ENCODE peak calls at places on chromosome 22, in eight cellular contexts. E is stomach, C is Peyer's patch, Z is lower lobe of right lung, N is esophagus muscularis mucosa, V is lung, Q is neuronal stem cell, W is A673. I is an unnamed sample. For H3K27me3, the result is how much of the 10 kb centered on the place peaks cover.

GRCh38 chr22:43077121-43077877 is 11.9 kb downstream of the TTLL1 start:
- DNase-seq in E (no peak), C (no peak), Z (no peak), N (no peak), V (no peak), Q (no peak), W (no peak), I (no peak)

GRCh38 chr22:45742866-45743450 is 71.3 kb downstream of the ATXN10 start:
- DNase-seq in E (peak), C (no peak), Z (peak), N (no peak), V (peak), Q (no peak), W (peak), I (no peak)

GRCh38 chr22:44133161-44133560 is 47.6 kb upstream of the PARVG start:
- DNase-seq in E (no peak), C (no peak), Z (no peak), N (no peak), V (no peak), Q (no peak), W (no peak), I (no peak)

GRCh38 chr22:29885610-29886009 is 2.6 kb downstream of the MTMR3 start:
- DNase-seq in E (no peak), C (no peak), Z (no peak), N (no peak), V (no peak), Q (no peak), W (no peak), I (no peak)

GRCh38 chr22:45648320-45649070 is 23.1 kb upstream of the ATXN10 start:
- DNase-seq in E (no peak), C (no peak), Z (no peak), N (no peak), V (no peak), Q (no peak), W (no peak), I (no peak)

GRCh38 chr22:50260434-50260800 is 1.1 kb downstream of the MAPK12 start:
- DNase-seq in E (no peak), C (no peak), Z (no peak), N (no peak), V (no peak), Q (no peak), W (no peak), I (no peak)

GRCh38 chr22:39545310-39546063 is 12.9 kb upstream of the RPS19BP1 start:
- DNase-seq in E (no peak), C (no peak), Z (no peak), N (no peak), V (no peak), Q (peak), W (peak), I (no peak)

GRCh38 chr22:49232319-49233067 is 595.2 kb downstream of the BRD1 start:
- DNase-seq in E (no peak), C (no peak), Z (no peak), N (peak), V (peak), Q (peak), W (no peak), I (no peak)

GRCh38 chr22:47625531-47626427 is 863.3 kb downstream of the TBC1D22A start:
- DNase-seq in E (no peak), C (no peak), Z (no peak), N (peak), V (peak), Q (no peak), W (no peak), I (no peak)

GRCh38 chr22:48942698-48943566 is 884.7 kb downstream of the BRD1 start:
- DNase-seq in E (peak), C (no peak), Z (no peak), N (peak), V (peak), Q (no peak), W (no peak), I (no peak)

GRCh38 chr22:19565921-19566598 is 41.9 kb upstream of the CLDN5 start:
- DNase-seq in E (no peak), C (no peak), Z (no peak), N (no peak), V (no peak), Q (no peak), W (peak), I (no peak)

GRCh38 chr22:30246962-30247376 is 410 bp upstream of the LIF start:
- DNase-seq in E (no peak), C (no peak), Z (no peak), N (no peak), V (no peak), Q (no peak), W (no peak), I (peak)

GRCh38 chr22:43147821-43148220 is 3.5 kb upstream of the TSPO start:
- DNase-seq in E (no peak), C (peak), Z (peak), N (no peak), V (no peak), Q (no peak), W (no peak), I (no peak)

GRCh38 chr22:21942407-21942895 is 10.2 kb downstream of the PPM1F start:
- DNase-seq in E (peak), C (no peak), Z (peak), N (no peak), V (peak), Q (no peak), W (peak), I (no peak)

GRCh38 chr22:43889366-43890253 is 2.2 kb downstream of the PNPLA5 start:
- DNase-seq in E (no peak), C (no peak), Z (no peak), N (no peak), V (no peak), Q (no peak), W (no peak), I (no peak)

GRCh38 chr22:28983788-28984441 is 77.7 kb downstream of the C22orf31 start:
- DNase-seq in E (no peak), C (no peak), Z (no peak), N (no peak), V (peak), Q (no peak), W (no peak), I (no peak)

GRCh38 chr22:45868586-45869443 is 108.1 kb downstream of the WNT7B start:
- DNase-seq in E (peak), C (peak), Z (peak), N (peak), V (no peak), Q (no peak), W (no peak), I (no peak)

GRCh38 chr22:44729391-44730012 is 22.9 kb upstream of the ARHGAP8 start:
- DNase-seq in E (no peak), C (no peak), Z (no peak), N (no peak), V (peak), Q (no peak), W (no peak), I (no peak)

GRCh38 chr22:45688606-45689080 is 17.0 kb downstream of the ATXN10 start:
- DNase-seq in E (no peak), C (no peak), Z (no peak), N (no peak), V (no peak), Q (no peak), W (no peak), I (no peak)

GRCh38 chr22:39622881-39623367 is 52.4 kb downstream of the CACNA1I start:
- DNase-seq in E (peak), C (peak), Z (peak), N (no peak), V (peak), Q (peak), W (peak), I (peak)

GRCh38 chr22:20624161-20624616 is 116.8 kb downstream of the MED15 start:
- DNase-seq in E (no peak), C (no peak), Z (no peak), N (no peak), V (no peak), Q (no peak), W (no peak), I (no peak)

GRCh38 chr22:44030051-44030701 is 6.1 kb downstream of the PARVB start:
- DNase-seq in E (no peak), C (no peak), Z (no peak), N (no peak), V (no peak), Q (no peak), W (no peak), I (no peak)

GRCh38 chr22:33139937-33140336 is 81.8 kb upstream of the SYN3 start:
- DNase-seq in E (no peak), C (no peak), Z (no peak), N (no peak), V (no peak), Q (no peak), W (no peak), I (no peak)
- H3K27me3 ChIP-seq in E (under half), C (under half), Z (under half), N (under half), V (under half), Q (under half), W (under half), I (under half)

GRCh38 chr22:38270091-38270972 is 2.5 kb downstream of the TMEM184B start:
- DNase-seq in E (no peak), C (no peak), Z (no peak), N (no peak), V (no peak), Q (no peak), W (no peak), I (no peak)

GRCh38 chr22:38273135-38273761 is 438 bp upstream of the TMEM184B start:
- DNase-seq in E (no peak), C (no peak), Z (no peak), N (no peak), V (no peak), Q (no peak), W (no peak), I (no peak)

GRCh38 chr22:38271927-38272372 is 860 bp downstream of the TMEM184B start:
- DNase-seq in E (peak), C (peak), Z (peak), N (no peak), V (peak), Q (no peak), W (no peak), I (peak)

GRCh38 chr22:38271101-38271500 is 1.7 kb downstream of the TMEM184B start:
- DNase-seq in E (no peak), C (no peak), Z (no peak), N (no peak), V (no peak), Q (no peak), W (no peak), I (no peak)

DNA sequence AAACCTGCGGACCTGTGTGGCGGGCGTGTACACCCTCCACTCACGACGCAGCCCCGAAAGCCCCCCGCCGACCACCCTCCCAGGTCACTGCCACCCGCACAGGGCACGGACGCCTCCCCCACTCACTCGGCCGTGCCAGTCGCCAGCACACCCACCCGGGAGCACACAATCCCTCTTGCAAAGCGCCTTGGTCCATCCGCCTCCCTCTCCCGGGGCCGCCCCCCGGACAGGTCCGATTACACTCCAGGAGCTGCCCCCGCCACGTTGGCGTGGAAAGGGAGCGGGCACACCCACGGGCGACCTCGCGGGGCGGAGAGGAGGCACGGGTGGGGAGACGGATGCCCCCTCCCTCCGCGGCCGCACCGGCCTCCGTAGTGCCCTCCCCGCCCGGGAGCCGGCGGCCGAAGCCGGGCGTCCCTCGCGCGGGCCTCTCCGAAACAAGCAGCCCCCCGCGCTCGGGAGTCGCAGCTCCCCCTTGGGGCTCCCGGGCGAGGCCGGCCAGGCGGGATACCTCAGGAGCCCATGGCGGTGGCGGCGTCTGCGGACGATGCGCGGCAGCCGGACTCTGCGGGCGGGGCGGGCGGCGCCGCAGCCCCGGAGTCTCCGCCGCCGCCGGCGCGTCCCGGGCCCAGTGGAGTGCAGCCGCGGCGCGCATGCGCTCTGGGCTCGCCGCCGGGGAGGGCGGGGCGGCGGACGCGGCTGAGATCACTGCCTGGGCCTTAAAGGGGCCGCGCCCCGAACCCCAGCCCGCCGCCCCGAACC is at the start of gene TMEM184B:
- DNase-seq in E (peak), C (peak), Z (peak), N (no peak), V (peak), Q (peak), W (peak), I (peak)
- H3K4me3 ChIP-seq in E (peak), C (peak), Z (peak), N (peak), V (peak), Q (peak), W (peak), I (peak)

GRCh38 chr22:17235149-17235655 is 16.0 kb upstream of the ADA2 start:
- DNase-seq in E (no peak), C (no peak), Z (peak), N (no peak), V (no peak), Q (no peak), W (no peak), I (no peak)
- H3K27me3 ChIP-seq in E (under half), C (under half), Z (under half), N (under half), V (under half), Q (under half), W (under half), I (under half)

DNA sequence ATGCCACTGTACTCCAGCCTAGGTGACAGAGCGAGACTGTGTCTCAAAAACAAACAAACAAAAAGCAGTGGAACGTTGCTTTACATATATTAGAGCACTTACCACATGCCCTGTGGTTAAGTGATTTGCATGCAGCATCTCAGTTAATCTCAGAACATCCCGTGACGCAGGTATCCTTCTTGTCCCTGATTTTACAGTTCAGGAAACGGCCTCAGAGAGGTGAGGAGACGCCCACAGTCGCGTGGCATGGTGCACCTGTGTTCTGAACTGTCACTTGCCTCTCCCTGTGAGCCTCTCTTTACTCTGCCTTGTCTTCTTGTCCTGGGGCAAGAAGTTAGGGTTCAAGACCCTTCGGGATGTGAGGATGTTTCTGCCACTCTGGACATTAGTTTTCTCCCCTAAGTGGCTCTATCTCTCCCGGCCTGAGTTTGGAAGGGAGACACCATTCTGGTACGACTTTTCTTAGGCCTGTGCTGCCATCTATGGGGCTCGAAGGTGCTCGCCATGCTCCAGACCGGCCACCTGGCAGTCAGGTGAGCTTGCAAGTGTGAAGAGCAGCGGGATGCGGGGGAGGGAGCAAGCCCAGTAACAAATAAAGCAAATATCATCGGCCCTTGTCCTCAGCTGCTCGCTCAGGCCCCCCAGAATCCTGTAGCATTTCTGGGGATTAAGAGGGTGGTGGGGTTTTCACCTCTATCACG is 25.6 kb downstream of the YWHAH start:
- DNase-seq in E (peak), C (peak), Z (peak), N (no peak), V (peak), Q (peak), W (peak), I (peak)
- H3K4me3 ChIP-seq in E (peak), C (peak), Z (peak), N (peak), V (no peak), Q (peak), W (peak), I (peak)

DNA sequence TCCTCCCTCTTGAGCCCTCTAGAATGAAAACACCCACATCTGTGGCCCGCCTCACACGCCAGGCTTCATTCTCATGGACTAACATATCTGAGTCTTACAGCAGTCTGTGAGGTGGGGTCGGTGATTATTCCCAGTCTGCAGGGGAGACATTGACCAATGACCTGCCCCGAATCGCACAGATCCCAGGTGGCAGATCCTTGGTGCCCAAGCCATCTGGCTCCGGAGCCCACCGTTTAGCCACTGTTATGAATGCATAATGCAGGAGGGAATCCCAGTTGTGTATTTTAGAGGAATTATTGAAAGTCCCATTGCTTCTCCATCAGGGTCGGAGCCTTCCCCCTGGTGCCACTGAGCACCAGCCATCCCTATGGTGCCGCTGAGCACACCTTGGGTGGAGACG is 47.4 kb downstream of the ISX start:
- DNase-seq in E (no peak), C (no peak), Z (no peak), N (no peak), V (no peak), Q (no peak), W (no peak), I (no peak)
- H3K27me3 ChIP-seq in E (under half), C (under half), Z (under half), N (under half), V (under half), Q (under half), W (under half), I (under half)

GRCh38 chr22:33568934-33569496 is 351.3 kb downstream of the LARGE1 start:
- DNase-seq in E (no peak), C (no peak), Z (no peak), N (no peak), V (no peak), Q (no peak), W (no peak), I (no peak)
- H3K4me3 ChIP-seq in E (no peak), C (no peak), Z (no peak), N (no peak), V (no peak), Q (no peak), W (no peak), I (no peak)

GRCh38 chr22:23365961-23366360 is 185.7 kb downstream of the BCR start:
- DNase-seq in E (no peak), C (no peak), Z (no peak), N (peak), V (no peak), Q (no peak), W (no peak), I (no peak)

GRCh38 chr22:23364389-23364788 is 184.1 kb downstream of the BCR start:
- DNase-seq in E (no peak), C (no peak), Z (no peak), N (peak), V (no peak), Q (no peak), W (no peak), I (no peak)

GRCh38 chr22:23365524-23365923 is 185.2 kb downstream of the BCR start:
- DNase-seq in E (no peak), C (no peak), Z (no peak), N (peak), V (no peak), Q (no peak), W (no peak), I (no peak)

GRCh38 chr22:23361676-23362075 is 181.4 kb downstream of the BCR start:
- DNase-seq in E (no peak), C (no peak), Z (no peak), N (peak), V (no peak), Q (no peak), W (no peak), I (no peak)

DNA sequence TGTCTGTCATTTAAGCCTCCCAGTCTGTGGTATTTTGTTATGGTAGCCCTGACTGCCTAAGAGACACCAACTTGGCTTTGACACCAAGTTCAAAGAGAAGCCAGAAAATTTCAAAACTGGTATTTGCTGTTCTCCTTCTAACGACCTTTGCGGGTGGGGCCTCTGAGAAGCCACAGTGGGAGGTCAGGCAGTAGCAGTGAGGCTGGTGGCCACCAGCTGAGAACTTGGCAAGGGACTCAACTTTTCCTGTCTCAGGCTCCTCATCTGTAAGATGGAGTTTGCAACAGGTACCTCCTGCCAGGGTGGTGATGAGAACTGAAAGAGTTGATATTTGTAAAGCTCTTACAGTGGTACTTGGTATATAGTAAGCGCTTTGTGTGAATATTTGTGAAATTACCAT is 183.4 kb downstream of the BCR start:
- DNase-seq in E (no peak), C (no peak), Z (no peak), N (peak), V (no peak), Q (no peak), W (no peak), I (no peak)
- H3K27me3 ChIP-seq in E (under half), C (under half), Z (under half), N (under half), V (under half), Q (under half), W (under half), I (under half)

DNA sequence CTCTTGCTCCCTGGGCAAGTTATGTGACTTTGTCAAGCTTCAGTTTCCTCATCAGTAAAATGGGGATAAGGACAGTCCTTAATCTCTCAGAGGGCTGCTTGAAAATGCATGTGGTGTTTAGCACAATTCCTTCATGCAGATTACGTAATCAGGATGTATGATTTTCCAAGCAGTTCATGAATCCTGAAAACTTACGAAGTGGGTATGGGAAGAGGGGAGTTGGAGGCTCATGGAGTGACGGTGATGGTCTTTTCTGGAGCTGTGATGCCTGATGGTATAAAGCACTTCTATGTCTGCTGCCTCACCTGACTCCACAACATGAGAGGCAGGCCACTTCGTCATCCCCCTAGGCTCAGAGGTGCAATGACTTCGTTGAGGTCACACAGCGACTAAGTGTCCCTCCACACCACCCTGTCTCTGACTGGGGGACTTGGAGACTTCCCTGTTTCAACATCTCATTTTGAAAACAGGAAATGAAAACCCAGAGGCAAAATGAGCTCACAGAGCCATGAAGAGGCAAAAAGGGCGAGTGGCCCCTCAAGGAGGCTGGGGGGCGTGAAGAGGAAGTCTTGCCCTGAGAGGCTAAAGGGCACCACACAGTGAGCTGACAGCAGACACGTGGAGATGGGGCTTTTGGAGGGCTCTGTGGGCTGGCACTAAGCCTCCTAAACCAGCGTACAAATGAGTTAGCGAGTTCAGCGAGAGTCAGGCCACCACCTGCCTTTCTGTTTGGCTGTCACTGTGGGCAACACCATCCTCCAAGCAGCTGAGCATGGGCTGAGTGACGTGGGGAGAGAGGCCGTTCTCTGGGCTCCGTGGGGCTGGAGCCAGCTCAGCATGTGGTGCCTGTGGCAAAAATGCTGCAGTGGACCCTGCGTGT is 10.1 kb downstream of the MCM5 start:
- DNase-seq in E (no peak), C (peak), Z (peak), N (no peak), V (peak), Q (no peak), W (no peak), I (no peak)
- H3K4me3 ChIP-seq in E (no peak), C (no peak), Z (no peak), N (no peak), V (no peak), Q (no peak), W (no peak), I (no peak)